ENCODE peak calls at places on chromosomes 11 and 22, in ten cellular contexts. One of them, this sample, is unnamed.

GRCh38 chr11:72239849-72240460 is 4.0 kb downstream of the PHOX2A start:
- DNase-seq in upper lobe of right lung: peak
- DNase-seq in cardiac muscle cell: peak
- DNase-seq in dorsolateral prefrontal cortex: no peak
- DNase-seq in CD8-positive, alpha-beta memory T cell: no peak
- DNase-seq in OCI-LY7: no peak
- DNase-seq in breast epithelium: no peak
- DNase-seq in transverse colon: peak
- DNase-seq in neuronal stem cell: no peak
- DNase-seq in GM23338: peak
- DNase-seq in this sample: no peak

GRCh38 chr11:58003591-58003990 is 20.1 kb upstream of the OR9Q1 start:
- DNase-seq in upper lobe of right lung: no peak
- DNase-seq in cardiac muscle cell: no peak
- DNase-seq in dorsolateral prefrontal cortex: no peak
- DNase-seq in CD8-positive, alpha-beta memory T cell: no peak
- DNase-seq in OCI-LY7: no peak
- DNase-seq in breast epithelium: no peak
- DNase-seq in transverse colon: no peak
- DNase-seq in neuronal stem cell: no peak
- DNase-seq in GM23338: no peak
- DNase-seq in this sample: no peak

GRCh38 chr11:44811841-44812448 is 85.2 kb downstream of the TSPAN18 start:
- DNase-seq in upper lobe of right lung: peak
- DNase-seq in cardiac muscle cell: no peak
- DNase-seq in dorsolateral prefrontal cortex: no peak
- DNase-seq in CD8-positive, alpha-beta memory T cell: no peak
- DNase-seq in OCI-LY7: no peak
- DNase-seq in breast epithelium: no peak
- DNase-seq in transverse colon: no peak
- DNase-seq in neuronal stem cell: no peak
- DNase-seq in GM23338: no peak
- DNase-seq in this sample: no peak

GRCh38 chr11:102469196-102469821 is 16.7 kb upstream of the TMEM123 start:
- DNase-seq in upper lobe of right lung: no peak
- DNase-seq in cardiac muscle cell: peak
- DNase-seq in dorsolateral prefrontal cortex: no peak
- DNase-seq in CD8-positive, alpha-beta memory T cell: no peak
- DNase-seq in OCI-LY7: no peak
- DNase-seq in breast epithelium: peak
- DNase-seq in transverse colon: no peak
- DNase-seq in neuronal stem cell: no peak
- DNase-seq in GM23338: no peak
- DNase-seq in this sample: no peak

GRCh38 chr11:789951-790350 is at the start of gene CEND1:
- DNase-seq in upper lobe of right lung: no peak
- DNase-seq in cardiac muscle cell: peak
- DNase-seq in dorsolateral prefrontal cortex: peak
- DNase-seq in CD8-positive, alpha-beta memory T cell: no peak
- DNase-seq in OCI-LY7: peak
- DNase-seq in breast epithelium: no peak
- DNase-seq in transverse colon: no peak
- DNase-seq in neuronal stem cell: peak
- DNase-seq in GM23338: peak
- DNase-seq in this sample: no peak

GRCh38 chr11:12430912-12431311 is 53.5 kb downstream of the PARVA start:
- DNase-seq in upper lobe of right lung: no peak
- DNase-seq in cardiac muscle cell: peak
- DNase-seq in dorsolateral prefrontal cortex: no peak
- DNase-seq in CD8-positive, alpha-beta memory T cell: no peak
- DNase-seq in OCI-LY7: no peak
- DNase-seq in breast epithelium: peak
- DNase-seq in transverse colon: peak
- DNase-seq in neuronal stem cell: no peak
- DNase-seq in GM23338: no peak
- DNase-seq in this sample: no peak

GRCh38 chr11:75478690-75479597 is 45.9 kb upstream of the KLHL35 start:
- DNase-seq in upper lobe of right lung: no peak
- DNase-seq in cardiac muscle cell: no peak
- DNase-seq in dorsolateral prefrontal cortex: no peak
- DNase-seq in CD8-positive, alpha-beta memory T cell: no peak
- DNase-seq in OCI-LY7: no peak
- DNase-seq in breast epithelium: no peak
- DNase-seq in transverse colon: no peak
- DNase-seq in neuronal stem cell: no peak
- DNase-seq in GM23338: no peak
- DNase-seq in this sample: no peak

GRCh38 chr22:45968751-45969413 is 8.1 kb downstream of the WNT7B start:
- DNase-seq in upper lobe of right lung: no peak
- DNase-seq in cardiac muscle cell: peak
- DNase-seq in dorsolateral prefrontal cortex: no peak
- DNase-seq in CD8-positive, alpha-beta memory T cell: no peak
- DNase-seq in OCI-LY7: no peak
- DNase-seq in breast epithelium: no peak
- DNase-seq in transverse colon: no peak
- DNase-seq in neuronal stem cell: no peak
- DNase-seq in GM23338: no peak
- DNase-seq in this sample: no peak

GRCh38 chr11:44730775-44731174 is 4.0 kb downstream of the TSPAN18 start:
- DNase-seq in upper lobe of right lung: no peak
- DNase-seq in cardiac muscle cell: no peak
- DNase-seq in dorsolateral prefrontal cortex: no peak
- DNase-seq in CD8-positive, alpha-beta memory T cell: no peak
- DNase-seq in OCI-LY7: no peak
- DNase-seq in breast epithelium: no peak
- DNase-seq in transverse colon: no peak
- DNase-seq in neuronal stem cell: no peak
- DNase-seq in GM23338: no peak
- DNase-seq in this sample: no peak

GRCh38 chr11:35243774-35244173 is 104.8 kb downstream of the CD44 start:
- DNase-seq in upper lobe of right lung: no peak
- DNase-seq in cardiac muscle cell: no peak
- DNase-seq in dorsolateral prefrontal cortex: no peak
- DNase-seq in CD8-positive, alpha-beta memory T cell: no peak
- DNase-seq in OCI-LY7: no peak
- DNase-seq in breast epithelium: no peak
- DNase-seq in transverse colon: no peak
- DNase-seq in neuronal stem cell: no peak
- DNase-seq in GM23338: no peak
- DNase-seq in this sample: no peak

GRCh38 chr11:446886-447285 is 3.2 kb upstream of the PTDSS2 start:
- DNase-seq in upper lobe of right lung: peak
- DNase-seq in cardiac muscle cell: no peak
- DNase-seq in dorsolateral prefrontal cortex: no peak
- DNase-seq in CD8-positive, alpha-beta memory T cell: no peak
- DNase-seq in OCI-LY7: peak
- DNase-seq in breast epithelium: no peak
- DNase-seq in transverse colon: peak
- DNase-seq in neuronal stem cell: no peak
- DNase-seq in GM23338: no peak
- DNase-seq in this sample: no peak

GRCh38 chr11:69443968-69444364 is 37.5 kb upstream of the LINC01488 start:
- DNase-seq in upper lobe of right lung: no peak
- DNase-seq in cardiac muscle cell: peak
- DNase-seq in dorsolateral prefrontal cortex: no peak
- DNase-seq in CD8-positive, alpha-beta memory T cell: no peak
- DNase-seq in OCI-LY7: no peak
- DNase-seq in breast epithelium: no peak
- DNase-seq in transverse colon: no peak
- DNase-seq in neuronal stem cell: no peak
- DNase-seq in GM23338: no peak
- DNase-seq in this sample: no peak
- H3K27ac ChIP-seq in upper lobe of right lung: peak
- H3K27ac ChIP-seq in cardiac muscle cell: no peak
- H3K27ac ChIP-seq in dorsolateral prefrontal cortex: peak
- H3K27ac ChIP-seq in CD8-positive, alpha-beta memory T cell: peak
- H3K27ac ChIP-seq in OCI-LY7: no peak
- H3K27ac ChIP-seq in breast epithelium: peak
- H3K27ac ChIP-seq in transverse colon: peak
- H3K27ac ChIP-seq in neuronal stem cell: peak
- H3K27ac ChIP-seq in GM23338: no peak
- H3K27ac ChIP-seq in this sample: peak

GRCh38 chr11:111540114-111540920 is at the start of gene LAYN:
- DNase-seq in upper lobe of right lung: peak
- DNase-seq in cardiac muscle cell: peak
- DNase-seq in dorsolateral prefrontal cortex: peak
- DNase-seq in CD8-positive, alpha-beta memory T cell: no peak
- DNase-seq in OCI-LY7: no peak
- DNase-seq in breast epithelium: peak
- DNase-seq in transverse colon: peak
- DNase-seq in neuronal stem cell: peak
- DNase-seq in GM23338: peak
- DNase-seq in this sample: peak
- H3K27ac ChIP-seq in upper lobe of right lung: peak
- H3K27ac ChIP-seq in cardiac muscle cell: no peak
- H3K27ac ChIP-seq in dorsolateral prefrontal cortex: peak
- H3K27ac ChIP-seq in CD8-positive, alpha-beta memory T cell: no peak
- H3K27ac ChIP-seq in OCI-LY7: no peak
- H3K27ac ChIP-seq in breast epithelium: peak
- H3K27ac ChIP-seq in transverse colon: peak
- H3K27ac ChIP-seq in neuronal stem cell: no peak
- H3K27ac ChIP-seq in GM23338: no peak
- H3K27ac ChIP-seq in this sample: peak

GRCh38 chr11:6635082-6635932 is 16.1 kb upstream of the TPP1 start:
- DNase-seq in upper lobe of right lung: no peak
- DNase-seq in cardiac muscle cell: peak
- DNase-seq in dorsolateral prefrontal cortex: no peak
- DNase-seq in CD8-positive, alpha-beta memory T cell: no peak
- DNase-seq in OCI-LY7: no peak
- DNase-seq in breast epithelium: no peak
- DNase-seq in transverse colon: peak
- DNase-seq in neuronal stem cell: no peak
- DNase-seq in GM23338: no peak
- DNase-seq in this sample: peak
- H3K27ac ChIP-seq in upper lobe of right lung: peak
- H3K27ac ChIP-seq in cardiac muscle cell: peak
- H3K27ac ChIP-seq in dorsolateral prefrontal cortex: peak
- H3K27ac ChIP-seq in CD8-positive, alpha-beta memory T cell: no peak
- H3K27ac ChIP-seq in OCI-LY7: no peak
- H3K27ac ChIP-seq in breast epithelium: peak
- H3K27ac ChIP-seq in transverse colon: peak
- H3K27ac ChIP-seq in neuronal stem cell: no peak
- H3K27ac ChIP-seq in GM23338: no peak
- H3K27ac ChIP-seq in this sample: peak

DNA sequence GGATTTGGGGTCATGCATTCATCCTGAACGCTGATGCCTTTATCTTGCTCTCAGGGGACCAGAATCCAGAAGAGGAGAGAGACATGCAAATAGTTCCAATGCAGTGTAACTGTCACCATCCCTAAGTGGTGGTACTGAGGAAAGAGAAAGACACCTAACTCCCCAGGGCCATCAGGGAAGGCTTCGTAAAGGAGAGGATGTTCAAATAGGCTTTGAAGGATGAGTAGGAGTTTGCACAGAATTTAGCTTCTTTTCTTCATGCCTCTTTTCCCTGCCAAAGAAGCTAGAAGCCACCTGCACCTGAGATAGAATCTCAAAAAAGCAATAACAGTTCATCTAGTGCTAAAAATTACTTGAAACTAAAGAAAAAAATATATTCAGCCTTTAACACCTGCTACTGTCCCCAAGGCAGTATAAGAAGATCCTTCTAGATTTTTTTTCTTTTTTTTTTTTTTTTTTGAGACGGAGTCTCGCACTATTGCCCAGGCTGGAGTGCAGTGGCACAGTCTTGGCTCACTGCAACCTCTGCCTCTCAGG is 16.7 kb upstream of the XBP1 start:
- DNase-seq in upper lobe of right lung: no peak
- DNase-seq in cardiac muscle cell: no peak
- DNase-seq in dorsolateral prefrontal cortex: no peak
- DNase-seq in CD8-positive, alpha-beta memory T cell: no peak
- DNase-seq in OCI-LY7: peak
- DNase-seq in breast epithelium: no peak
- DNase-seq in transverse colon: no peak
- DNase-seq in neuronal stem cell: no peak
- DNase-seq in GM23338: no peak
- DNase-seq in this sample: no peak
- H3K27ac ChIP-seq in upper lobe of right lung: no peak
- H3K27ac ChIP-seq in cardiac muscle cell: no peak
- H3K27ac ChIP-seq in dorsolateral prefrontal cortex: no peak
- H3K27ac ChIP-seq in CD8-positive, alpha-beta memory T cell: no peak
- H3K27ac ChIP-seq in OCI-LY7: peak
- H3K27ac ChIP-seq in breast epithelium: peak
- H3K27ac ChIP-seq in transverse colon: peak
- H3K27ac ChIP-seq in neuronal stem cell: no peak
- H3K27ac ChIP-seq in GM23338: no peak
- H3K27ac ChIP-seq in this sample: no peak

GRCh38 chr11:131546218-131546895 is 175.9 kb downstream of the NTM start:
- DNase-seq in upper lobe of right lung: no peak
- DNase-seq in cardiac muscle cell: no peak
- DNase-seq in dorsolateral prefrontal cortex: no peak
- DNase-seq in CD8-positive, alpha-beta memory T cell: no peak
- DNase-seq in OCI-LY7: no peak
- DNase-seq in breast epithelium: no peak
- DNase-seq in transverse colon: no peak
- DNase-seq in neuronal stem cell: no peak
- DNase-seq in GM23338: peak
- DNase-seq in this sample: no peak
- H3K27ac ChIP-seq in upper lobe of right lung: no peak
- H3K27ac ChIP-seq in cardiac muscle cell: no peak
- H3K27ac ChIP-seq in dorsolateral prefrontal cortex: peak
- H3K27ac ChIP-seq in CD8-positive, alpha-beta memory T cell: no peak
- H3K27ac ChIP-seq in OCI-LY7: no peak
- H3K27ac ChIP-seq in breast epithelium: no peak
- H3K27ac ChIP-seq in transverse colon: no peak
- H3K27ac ChIP-seq in neuronal stem cell: no peak
- H3K27ac ChIP-seq in GM23338: no peak
- H3K27ac ChIP-seq in this sample: peak

GRCh38 chr11:124674571-124674970 is 867 bp downstream of the SPA17 start:
- DNase-seq in upper lobe of right lung: no peak
- DNase-seq in cardiac muscle cell: no peak
- DNase-seq in dorsolateral prefrontal cortex: no peak
- DNase-seq in CD8-positive, alpha-beta memory T cell: no peak
- DNase-seq in OCI-LY7: no peak
- DNase-seq in breast epithelium: no peak
- DNase-seq in transverse colon: no peak
- DNase-seq in neuronal stem cell: no peak
- DNase-seq in GM23338: no peak
- DNase-seq in this sample: no peak
- H3K27ac ChIP-seq in upper lobe of right lung: peak
- H3K27ac ChIP-seq in cardiac muscle cell: no peak
- H3K27ac ChIP-seq in dorsolateral prefrontal cortex: peak
- H3K27ac ChIP-seq in CD8-positive, alpha-beta memory T cell: peak
- H3K27ac ChIP-seq in OCI-LY7: no peak
- H3K27ac ChIP-seq in breast epithelium: no peak
- H3K27ac ChIP-seq in transverse colon: no peak
- H3K27ac ChIP-seq in neuronal stem cell: no peak
- H3K27ac ChIP-seq in GM23338: no peak
- H3K27ac ChIP-seq in this sample: no peak